ENCODE peak calls at places on chromosomes 13 and 19, in four cellular contexts. M, K, G and B are unnamed samples.

GRCh38 chr19:32566246-32566830 is 14.7 kb upstream of the PDCD5 start:
- DNase-seq in M (no peak), K (no peak), G (no peak), B (no peak)

GRCh38 chr19:46385636-46386035 is 27.7 kb downstream of the CCDC8 start:
- DNase-seq in M (no peak), K (no peak), G (no peak), B (no peak)

GRCh38 chr13:98223741-98224140 is 46.7 kb upstream of the RNF113B start:
- DNase-seq in M (no peak), K (no peak), G (no peak), B (no peak)

GRCh38 chr19:40376286-40376862 is 13.6 kb downstream of the HIPK4 start:
- DNase-seq in M (no peak), K (no peak), G (no peak), B (no peak)

GRCh38 chr13:95924389-95924994 is 128.7 kb downstream of the UGGT2 start:
- DNase-seq in M (no peak), K (peak), G (no peak), B (peak)

GRCh38 chr19:4506449-4507149 is 11.7 kb downstream of the PLIN4 start:
- DNase-seq in M (no peak), K (peak), G (no peak), B (no peak)

GRCh38 chr19:46728693-46729339 is 11.9 kb upstream of the PRKD2 start:
- DNase-seq in M (no peak), K (no peak), G (peak), B (no peak)

GRCh38 chr19:13396256-13397080 is 109.8 kb downstream of the CACNA1A start:
- DNase-seq in M (no peak), K (no peak), G (peak), B (no peak)

GRCh38 chr13:42957881-42958280 is 34.2 kb downstream of the EPSTI1 start:
- DNase-seq in M (no peak), K (no peak), G (no peak), B (no peak)

GRCh38 chr19:15449620-15450527 is at the start of gene WIZ:
- DNase-seq in M (no peak), K (no peak), G (peak), B (no peak)
- H3K27ac ChIP-seq in M (no peak), K (no peak), G (peak), B (no peak)

GRCh38 chr19:1725100-1726064 is 27.9 kb upstream of the ONECUT3 start:
- DNase-seq in M (no peak), K (no peak), G (peak), B (no peak)
- H3K27ac ChIP-seq in M (no peak), K (no peak), G (no peak), B (no peak)

DNA sequence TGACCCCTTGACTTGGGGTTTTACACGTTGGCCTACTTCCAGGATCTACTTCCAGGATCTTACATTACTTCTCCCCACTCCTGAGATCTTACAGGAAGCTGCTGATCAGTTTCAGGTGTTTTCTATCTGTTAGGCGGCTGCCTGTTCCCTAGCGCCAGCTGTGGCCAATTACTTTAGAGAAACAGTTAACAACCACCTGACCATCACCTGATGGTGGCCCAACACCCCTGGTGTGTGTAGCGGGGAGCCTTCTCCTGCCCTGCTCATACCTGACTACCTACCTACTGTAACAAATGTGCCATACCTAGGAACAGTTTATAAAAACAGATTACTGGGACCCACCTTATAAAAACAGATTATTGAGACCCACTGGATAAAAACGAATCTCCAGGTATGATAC is 2.8 kb upstream of the POP4 start:
- DNase-seq in M (no peak), K (no peak), G (no peak), B (no peak)
- H3K27ac ChIP-seq in M (no peak), K (no peak), G (no peak), B (no peak)

GRCh38 chr19:39031368-39032163 is 783 bp downstream of the FBXO27 start:
- DNase-seq in M (no peak), K (peak), G (peak), B (peak)
- H3K27ac ChIP-seq in M (no peak), K (no peak), G (peak), B (peak)

DNA sequence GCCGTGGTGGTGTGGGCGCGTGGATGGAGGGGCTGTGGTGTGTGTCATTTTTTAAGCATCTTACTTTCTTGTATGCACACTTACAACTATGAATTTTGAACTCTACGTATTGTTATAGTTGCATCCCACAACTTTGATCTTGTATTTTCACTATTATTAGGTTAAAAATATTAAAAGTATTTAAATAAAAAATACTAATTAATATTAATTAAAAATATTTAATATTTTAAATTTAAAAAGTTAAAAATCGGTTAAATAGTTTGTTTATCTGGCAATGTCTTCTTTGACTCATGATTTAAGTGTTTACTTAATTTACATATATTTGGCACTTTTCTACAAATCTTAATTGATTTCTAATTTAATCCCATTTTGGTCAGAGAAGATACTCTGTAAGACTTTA is 17.8 kb upstream of the GJB6 start:
- DNase-seq in M (no peak), K (no peak), G (no peak), B (no peak)
- H3K27ac ChIP-seq in M (no peak), K (no peak), G (no peak), B (no peak)

GRCh38 chr19:2547033-2547680 is 71.2 kb downstream of the GADD45B start:
- DNase-seq in M (no peak), K (no peak), G (no peak), B (no peak)
- H3K27ac ChIP-seq in M (no peak), K (no peak), G (peak), B (no peak)

DNA sequence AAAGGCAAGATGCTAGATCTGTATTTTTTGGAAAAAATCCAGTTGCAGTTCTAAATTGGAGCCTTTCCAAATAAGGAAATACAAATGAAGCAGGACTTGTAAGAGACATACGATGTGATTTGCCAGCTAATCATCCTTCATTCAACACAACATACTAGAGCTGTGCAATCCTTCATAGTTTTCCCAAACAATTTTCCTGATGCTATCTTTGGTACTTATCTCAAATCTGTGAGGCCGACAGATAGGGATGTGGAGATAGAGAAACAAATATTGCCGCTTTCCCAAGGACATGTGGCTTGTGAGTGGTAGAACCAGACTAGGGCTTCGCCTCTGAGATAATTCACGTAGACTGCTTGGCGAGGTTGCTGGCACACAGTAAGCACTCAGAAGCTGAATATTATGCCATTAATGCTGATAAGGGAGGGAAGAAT is 176.6 kb downstream of the LMO7 start:
- DNase-seq in M (no peak), K (no peak), G (no peak), B (no peak)
- H3K27ac ChIP-seq in M (no peak), K (no peak), G (no peak), B (no peak)

GRCh38 chr13:79937311-79938243 is 403.3 kb downstream of the SPRY2 start:
- DNase-seq in M (no peak), K (no peak), G (no peak), B (no peak)
- H3K27ac ChIP-seq in M (no peak), K (peak), G (peak), B (peak)

GRCh38 chr13:20983386-20983785 is 78.0 kb downstream of the LATS2 start:
- DNase-seq in M (no peak), K (no peak), G (no peak), B (no peak)
- H3K27ac ChIP-seq in M (no peak), K (no peak), G (no peak), B (no peak)